ENCODE peak calls at places on chromosomes 1 and 21, in ten cellular contexts. F is epithelial cell of esophagus, S is transverse colon, J is sigmoid colon, D is A549, Z is H9, Q is heart left ventricle, N is endothelial cell, L is epithelial cell of proximal tubule, R is choroid plexus epithelial cell. B is an unnamed sample.

GRCh38 chr1:181151378-181152326 is 63.2 kb downstream of the IER5 start:
- DNase-seq in Q (peak; percentile 78), D (no peak), L (no peak), J (peak; percentile 47), S (no peak), Z (no peak), F (no peak), R (peak; percentile 41), N (no peak), B (no peak)

GRCh38 chr1:79090985-79091384 is 84.5 kb upstream of the ADGRL4 start:
- DNase-seq in L (no peak), F (peak; percentile 45), Z (no peak), N (no peak), R (no peak), J (no peak), S (no peak), Q (no peak), D (no peak), B (no peak)

GRCh38 chr1:209356909-209357498 is 226.5 kb upstream of the CAMK1G start:
- DNase-seq in F (peak; percentile 74), L (no peak), Q (no peak), J (no peak), Z (no peak), R (no peak), S (no peak), D (no peak), N (no peak), B (no peak)

GRCh38 chr1:91374086-91374485 is 30.6 kb downstream of the HFM1 start:
- DNase-seq in D (no peak), Z (no peak), J (no peak), L (no peak), Q (no peak), N (no peak), R (no peak), F (no peak), S (no peak), B (no peak)

GRCh38 chr1:94045465-94046056 is 75.4 kb downstream of the ABCA4 start:
- DNase-seq in J (peak; percentile 93), Z (peak; percentile 91), F (peak; percentile 93), N (peak; percentile 74), D (peak; percentile 96), L (peak; percentile 86), R (peak; percentile 100), S (peak; percentile 71), Q (peak; percentile 92), B (peak; percentile 49)

GRCh38 chr1:6260961-6261614 is at the start of gene GPR153:
- DNase-seq in J (peak; percentile 79), N (no peak), S (peak; percentile 48), F (peak; percentile 72), D (no peak), L (no peak), Z (peak; percentile 60), R (peak; percentile 40), Q (peak; percentile 65), B (peak; percentile 80)

GRCh38 chr1:44707959-44708831 is 22.8 kb downstream of the RNU5D-1 start:
- DNase-seq in L (no peak), Q (no peak), J (no peak), F (peak; percentile 66), N (peak; percentile 35), R (peak; percentile 76), Z (peak; percentile 56), S (no peak), D (peak; percentile 63), B (no peak)

GRCh38 chr1:193031431-193031830 is 27.7 kb downstream of the UCHL5 start:
- DNase-seq in Q (no peak), N (no peak), D (no peak), J (no peak), S (no peak), F (peak; percentile 22), Z (no peak), L (no peak), R (peak; percentile 56), B (no peak)

GRCh38 chr21:45226540-45227326 is 61.0 kb downstream of the POFUT2 start:
- DNase-seq in S (no peak), Q (no peak), J (no peak), L (no peak), N (no peak), Z (no peak), R (no peak), F (no peak), D (no peak), B (no peak)

GRCh38 chr21:45225041-45225740 is 62.5 kb downstream of the POFUT2 start:
- DNase-seq in L (no peak), N (no peak), Q (no peak), R (no peak), F (no peak), J (no peak), Z (no peak), D (no peak), S (no peak), B (no peak)

GRCh38 chr21:45224189-45224938 is 63.3 kb downstream of the POFUT2 start:
- DNase-seq in J (no peak), F (no peak), L (no peak), N (no peak), Q (no peak), R (peak; percentile 15), Z (no peak), D (no peak), S (peak; percentile 42), B (no peak)

GRCh38 chr21:45227735-45228134 is 60.0 kb downstream of the POFUT2 start:
- DNase-seq in N (no peak), J (no peak), D (no peak), F (no peak), S (no peak), Q (no peak), Z (no peak), R (no peak), L (no peak), B (no peak)

DNA sequence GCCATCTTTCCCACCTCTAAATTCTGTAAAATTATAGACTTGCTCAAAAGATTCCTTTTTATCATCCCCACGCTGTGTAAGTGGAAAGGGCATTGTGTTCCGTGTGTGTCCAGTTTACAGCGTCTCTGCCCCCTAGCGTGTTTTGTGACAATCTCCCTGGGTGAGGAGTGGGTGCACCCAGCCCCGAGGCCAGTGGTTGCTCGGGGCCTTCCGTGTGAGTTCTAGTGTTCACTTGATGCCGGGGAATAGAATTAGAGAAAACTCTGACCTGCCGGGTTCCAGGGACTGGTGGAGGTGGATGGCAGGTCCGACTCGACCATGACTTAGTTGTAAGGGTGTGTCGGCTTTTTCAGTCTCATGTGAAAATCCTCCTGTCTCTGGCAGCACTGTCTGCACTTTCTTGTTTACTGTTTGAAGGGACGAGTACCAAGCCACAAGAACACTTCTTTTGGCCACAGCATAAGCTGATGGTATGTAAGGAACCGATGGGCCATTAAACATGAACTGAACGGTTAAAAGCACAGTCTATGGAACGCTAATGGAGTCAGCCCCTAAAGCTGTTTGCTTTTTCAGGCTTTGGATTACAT is 61.9 kb downstream of the POFUT2 start:
- DNase-seq in D (no peak), J (no peak), L (no peak), F (no peak), N (no peak), Q (no peak), Z (no peak), S (no peak), R (no peak), B (no peak)
- TF ChIP-seq CTCF in D (no peak), J (no peak), L (no peak), F (no peak), N (no peak), Q (no peak), Z (no peak), S (no peak), R (no peak), B (no peak)

GRCh38 chr1:150429805-150430204 is 57.4 kb upstream of the TARS2 start:
- DNase-seq in D (peak; percentile 40), J (no peak), F (peak; percentile 44), R (peak; percentile 43), Z (no peak), S (no peak), L (no peak), Q (no peak), N (no peak), B (no peak)
- TF ChIP-seq CTCF in D (peak; percentile 31), J (no peak), F (peak; percentile 47), R (peak; percentile 44), Z (peak; percentile 32), S (no peak), L (peak; percentile 35), Q (no peak), N (no peak), B (no peak)

GRCh38 chr1:245222931-245223330 is 68.1 kb downstream of the KIF26B start:
- DNase-seq in S (no peak), N (no peak), Q (no peak), R (no peak), Z (no peak), F (no peak), J (no peak), D (no peak), L (no peak), B (no peak)

GRCh38 chr1:245220381-245220985 is 65.7 kb downstream of the KIF26B start:
- DNase-seq in Q (no peak), S (no peak), R (no peak), Z (no peak), J (no peak), L (no peak), D (no peak), F (no peak), N (no peak), B (no peak)

GRCh38 chr1:245225267-245225666 is 70.5 kb downstream of the KIF26B start:
- DNase-seq in J (no peak), L (no peak), D (no peak), R (peak; percentile 91), F (no peak), Q (no peak), Z (peak; percentile 47), N (no peak), S (no peak), B (no peak)

GRCh38 chr1:245229051-245229450 is 74.3 kb downstream of the KIF26B start:
- DNase-seq in F (no peak), N (no peak), D (no peak), J (no peak), R (no peak), Z (no peak), L (no peak), S (no peak), Q (no peak), B (no peak)

DNA sequence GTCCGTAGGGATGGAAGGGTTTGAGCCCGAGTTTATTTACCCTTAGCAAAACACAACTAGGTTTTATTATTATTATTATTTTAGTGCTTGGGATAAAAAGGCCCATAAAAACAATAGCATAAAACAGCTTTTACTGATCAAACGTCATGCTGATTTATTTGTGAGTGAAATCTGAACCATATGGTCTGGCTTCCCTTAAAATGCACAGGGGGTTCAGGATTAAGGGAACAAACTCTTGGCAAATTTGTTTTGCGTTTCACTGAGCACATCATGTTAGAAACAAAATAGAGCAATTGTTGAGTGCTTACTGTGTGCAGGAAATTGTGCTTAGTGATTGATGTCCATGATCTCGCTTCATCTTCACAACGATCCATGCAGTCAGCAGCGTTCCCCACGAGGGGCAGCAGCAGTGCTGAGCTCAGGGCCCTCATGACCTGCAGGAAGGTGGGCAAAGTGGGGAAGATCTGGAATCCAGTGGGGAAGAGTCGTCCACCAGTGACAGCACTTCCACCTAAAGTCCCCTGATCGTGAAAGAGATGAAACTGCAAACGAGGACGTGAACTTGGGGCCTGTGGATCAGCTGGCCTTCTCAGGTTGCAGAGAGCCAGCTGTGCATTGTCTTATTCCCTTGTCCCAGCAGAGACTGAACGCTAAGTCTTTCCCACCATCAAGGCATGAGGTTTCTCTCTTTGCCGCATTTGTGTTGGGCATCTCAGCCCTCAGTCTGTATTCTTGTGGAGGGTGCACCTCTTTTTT is 71.1 kb downstream of the KIF26B start:
- DNase-seq in Q (no peak), N (no peak), F (no peak), R (no peak), Z (no peak), J (no peak), L (no peak), D (no peak), S (no peak), B (no peak)
- TF ChIP-seq CTCF in Q (no peak), N (no peak), F (no peak), R (peak; percentile 40), Z (no peak), J (no peak), L (no peak), D (no peak), S (no peak), B (no peak)

GRCh38 chr1:70314706-70315304 is 39.7 kb downstream of the ANKRD13C start:
- DNase-seq in L (no peak), Q (no peak), S (no peak), N (no peak), Z (no peak), J (no peak), F (no peak), R (no peak), D (peak; percentile 4), B (no peak)
- TF ChIP-seq CTCF in L (peak; percentile 9), Q (no peak), S (no peak), N (no peak), Z (peak; percentile 38), J (no peak), F (no peak), R (peak; percentile 22), D (no peak), B (no peak)

B was measured in glutamatergic neuron.